ENCODE peak calls at places on chromosomes 13 and 19, in six cellular contexts. B, P, L, X, V and C are unnamed samples.

GRCh38 chr13:48155850-48156249 is 60.9 kb upstream of the MED4 start:
- DNase-seq in B (peak; percentile 89), P (no peak), L (peak; percentile 20), X (no peak), V (no peak), C (peak; percentile 52)

GRCh38 chr19:29845576-29846176 is 33.9 kb downstream of the CCNE1 start:
- DNase-seq in B (peak; percentile 35), P (no peak), L (peak; percentile 43), X (no peak), V (no peak), C (peak; percentile 37)

GRCh38 chr13:49411353-49411752 is 32.5 kb downstream of the CAB39L start:
- DNase-seq in B (no peak), P (no peak), L (no peak), X (no peak), V (no peak), C (no peak)

GRCh38 chr13:23847545-23847944 is 41.7 kb downstream of the MIPEP start:
- DNase-seq in B (no peak), P (no peak), L (no peak), X (no peak), V (no peak), C (no peak)

GRCh38 chr13:41613984-41614581 is 156.7 kb downstream of the RGCC start:
- DNase-seq in B (peak; percentile 35), P (peak; percentile 59), L (no peak), X (no peak), V (no peak), C (no peak)

GRCh38 chr19:35373492-35373891 is 2.6 kb downstream of the GPR42 start:
- DNase-seq in B (no peak), P (no peak), L (no peak), X (no peak), V (no peak), C (no peak)

GRCh38 chr19:49678970-49679831 is 2.1 kb downstream of the PRMT1 start:
- DNase-seq in B (no peak), P (no peak), L (no peak), X (no peak), V (no peak), C (no peak)

GRCh38 chr19:47049307-47049700 is 880 bp upstream of the TMEM160 start:
- DNase-seq in B (peak; percentile 32), P (peak; percentile 58), L (no peak), X (no peak), V (no peak), C (no peak)

GRCh38 chr13:30870049-30870884 is 35.8 kb upstream of the MEDAG start:
- DNase-seq in B (peak; percentile 73), P (peak; percentile 98), L (no peak), X (no peak), V (peak; percentile 57), C (peak; percentile 23)

GRCh38 chr13:23570099-23570926 is at the start of gene TNFRSF19:
- DNase-seq in B (no peak), P (peak; percentile 64), L (no peak), X (no peak), V (no peak), C (no peak)

GRCh38 chr19:3573162-3573857 is 566 bp downstream of the HMG20B start:
- DNase-seq in B (no peak), P (no peak), L (peak; percentile 46), X (no peak), V (peak; percentile 45), C (no peak)

GRCh38 chr19:53157601-53158000 is 1.3 kb downstream of the ZNF347 start:
- DNase-seq in B (no peak), P (no peak), L (no peak), X (no peak), V (no peak), C (no peak)

GRCh38 chr13:30816733-30817132 is 81.4 kb downstream of the ALOX5AP start:
- DNase-seq in B (no peak), P (no peak), L (no peak), X (no peak), V (no peak), C (no peak)

GRCh38 chr13:41293272-41293671 is 17.8 kb upstream of the NAA16 start:
- DNase-seq in B (no peak), P (no peak), L (no peak), X (no peak), V (no peak), C (no peak)

GRCh38 chr13:75226092-75226491 is 255.9 kb downstream of the TBC1D4 start:
- DNase-seq in B (peak; percentile 93), P (no peak), L (no peak), X (no peak), V (peak; percentile 77), C (no peak)

GRCh38 chr19:31054430-31054829 is 294.8 kb downstream of the TSHZ3 start:
- DNase-seq in B (peak; percentile 23), P (peak; percentile 5), L (peak; percentile 21), X (peak; percentile 23), V (no peak), C (peak; percentile 24)

GRCh38 chr13:93227280-93227905 is 786 bp downstream of the GPC6 start:
- DNase-seq in B (peak; percentile 67), P (no peak), L (no peak), X (peak; percentile 28), V (no peak), C (no peak)

GRCh38 chr13:90710355-90710754 is 637.1 kb upstream of the MIR17HG start:
- DNase-seq in B (no peak), P (no peak), L (no peak), X (no peak), V (no peak), C (no peak)

GRCh38 chr19:3881272-3882040 is 971 bp downstream of the ATCAY start:
- DNase-seq in B (no peak), P (no peak), L (no peak), X (no peak), V (no peak), C (no peak)

GRCh38 chr19:46678110-46678732 is 17.2 kb upstream of the DACT3 start:
- DNase-seq in B (peak; percentile 43), P (no peak), L (peak; percentile 68), X (no peak), V (no peak), C (peak; percentile 71)

GRCh38 chr19:1069009-1069779 is 2.2 kb downstream of the ARHGAP45 start:
- DNase-seq in B (peak; percentile 39), P (no peak), L (peak; percentile 61), X (no peak), V (peak; percentile 79), C (peak; percentile 87)

GRCh38 chr13:78030351-78030750 is 111.7 kb upstream of the EDNRB start:
- DNase-seq in B (no peak), P (no peak), L (no peak), X (no peak), V (no peak), C (no peak)

GRCh38 chr19:5217171-5217570 is 123.4 kb downstream of the PTPRS start:
- DNase-seq in B (no peak), P (no peak), L (no peak), X (no peak), V (no peak), C (no peak)

GRCh38 chr13:31433756-31434155 is 234.0 kb downstream of the B3GLCT start:
- DNase-seq in B (no peak), P (no peak), L (no peak), X (no peak), V (no peak), C (no peak)

GRCh38 chr13:48476215-48476614 is 56.7 kb downstream of the RCBTB2 start:
- DNase-seq in B (no peak), P (no peak), L (no peak), X (no peak), V (no peak), C (no peak)

GRCh38 chr13:57030671-57031070 is 110.0 kb upstream of the PRR20A start:
- DNase-seq in B (no peak), P (no peak), L (no peak), X (no peak), V (no peak), C (no peak)

GRCh38 chr13:113112893-113113845 is 7.6 kb downstream of the F7 start:
- DNase-seq in B (no peak), P (no peak), L (no peak), X (peak; percentile 2), V (no peak), C (no peak)